ENCODE peak calls at places on chromosome 16, in eight cellular contexts. K is ovary, W is H1, G is IMR-90, T is endothelial cell of umbilical vein, R is testis, J is stomach, M is K562. X is an unnamed sample. For H3K27me3, the result is how much of the 10 kb centered on the place peaks cover.

GRCh38 chr16:63581560-63581959 is 1540.3 kb downstream of the CDH11 start:
- DNase-seq in K (no peak), W (no peak), G (no peak), T (no peak), R (peak), J (no peak), M (no peak), X (no peak)

GRCh38 chr16:66391726-66392670 is 25.5 kb downstream of the CDH5 start:
- DNase-seq in K (no peak), W (no peak), G (no peak), T (no peak), R (no peak), J (no peak), M (no peak), X (no peak)

GRCh38 chr16:54062361-54063346 is 223.9 kb downstream of the IRX3 start:
- DNase-seq in K (no peak), W (peak), G (no peak), T (no peak), R (no peak), J (no peak), M (no peak), X (no peak)

GRCh38 chr16:87062569-87063442 is 254.4 kb downstream of the C16orf95 start:
- DNase-seq in K (peak), W (peak), G (peak), T (peak), R (peak), J (peak), M (peak), X (peak)

GRCh38 chr16:49605536-49606241 is 232.1 kb downstream of the C16orf78 start:
- DNase-seq in K (no peak), W (peak), G (no peak), T (no peak), R (no peak), J (no peak), M (no peak), X (no peak)

GRCh38 chr16:46743232-46743719 is 4.9 kb downstream of the MYLK3 start:
- DNase-seq in K (no peak), W (no peak), G (peak), T (peak), R (peak), J (no peak), M (peak), X (no peak)

GRCh38 chr16:81493755-81494433 is 49.3 kb downstream of the CMIP start:
- DNase-seq in K (no peak), W (no peak), G (peak), T (peak), R (no peak), J (peak), M (peak), X (peak)

GRCh38 chr16:144797-145252 is 6.4 kb upstream of the NPRL3 start:
- DNase-seq in K (no peak), W (no peak), G (no peak), T (no peak), R (no peak), J (no peak), M (peak), X (no peak)

GRCh38 chr16:6016530-6017184 is 919.1 kb upstream of the EEF2KMT start:
- DNase-seq in K (no peak), W (no peak), G (no peak), T (no peak), R (no peak), J (no peak), M (peak), X (no peak)

GRCh38 chr16:68356249-68356918 is 45.6 kb downstream of the PRMT7 start:
- DNase-seq in K (no peak), W (no peak), G (no peak), T (no peak), R (no peak), J (no peak), M (no peak), X (no peak)

GRCh38 chr16:54050281-54051210 is 236.0 kb downstream of the IRX3 start:
- DNase-seq in K (no peak), W (no peak), G (no peak), T (no peak), R (no peak), J (no peak), M (no peak), X (no peak)

GRCh38 chr16:79638386-79639106 is 38.0 kb upstream of the MAF start:
- DNase-seq in K (no peak), W (no peak), G (no peak), T (no peak), R (no peak), J (no peak), M (no peak), X (no peak)

GRCh38 chr16:67593701-67594100 is 31.4 kb downstream of the CTCF start:
- DNase-seq in K (no peak), W (no peak), G (no peak), T (no peak), R (no peak), J (no peak), M (no peak), X (no peak)

GRCh38 chr16:79589495-79590134 is 10.9 kb downstream of the MAF start:
- DNase-seq in K (peak), W (peak), G (no peak), T (no peak), R (peak), J (no peak), M (no peak), X (no peak)

GRCh38 chr16:11672206-11673090 is 4.2 kb downstream of the SNN start:
- DNase-seq in K (no peak), W (no peak), G (no peak), T (no peak), R (no peak), J (no peak), M (no peak), X (no peak)

GRCh38 chr16:86757704-86758040 is 179.3 kb downstream of the FOXL1 start:
- DNase-seq in K (no peak), W (no peak), G (no peak), T (no peak), R (no peak), J (no peak), M (no peak), X (no peak)

GRCh38 chr16:12617401-12617819 is 186.3 kb downstream of the CPPED1 start:
- DNase-seq in K (no peak), W (no peak), G (no peak), T (no peak), R (no peak), J (no peak), M (no peak), X (no peak)

GRCh38 chr16:57066625-57067024 is 25.8 kb upstream of the CPNE2 start:
- DNase-seq in K (no peak), W (no peak), G (no peak), T (no peak), R (no peak), J (no peak), M (no peak), X (no peak)

GRCh38 chr16:84820771-84821170 is 986 bp downstream of the CRISPLD2 start:
- DNase-seq in K (no peak), W (no peak), G (no peak), T (no peak), R (no peak), J (no peak), M (no peak), X (no peak)

GRCh38 chr16:15466886-15467781 is 32.7 kb downstream of the BMERB1 start:
- DNase-seq in K (no peak), W (no peak), G (no peak), T (no peak), R (no peak), J (no peak), M (no peak), X (no peak)
- TF ChIP-seq CTCF in K (no peak), W (no peak), G (peak), T (no peak), R (no peak), J (no peak), M (no peak), X (no peak)

GRCh38 chr16:25036561-25036960 is 21.4 kb upstream of the ARHGAP17 start:
- DNase-seq in K (no peak), W (no peak), G (no peak), T (no peak), R (no peak), J (no peak), M (no peak), X (no peak)
- H3K27me3 ChIP-seq in K (under half), W (under half), G (under half), T (under half), R (under half), J (under half), M (under half), X (under half)

GRCh38 chr16:27324851-27325301 is 11.1 kb downstream of the IL4R start:
- DNase-seq in K (no peak), W (peak), G (no peak), T (no peak), R (no peak), J (no peak), M (no peak), X (no peak)
- TF ChIP-seq POLR2A in K (no peak), W (no peak), G (no peak), T (no peak), R (no peak), J (no peak), M (no peak), X (no peak)

GRCh38 chr16:2429037-2429770 is at the start of gene CCNF:
- DNase-seq in K (peak), W (peak), G (peak), T (peak), R (peak), J (peak), M (peak), X (peak)
- TF ChIP-seq CTCF in K (peak), W (no peak), G (no peak), T (no peak), R (no peak), J (no peak), M (no peak), X (no peak)

DNA sequence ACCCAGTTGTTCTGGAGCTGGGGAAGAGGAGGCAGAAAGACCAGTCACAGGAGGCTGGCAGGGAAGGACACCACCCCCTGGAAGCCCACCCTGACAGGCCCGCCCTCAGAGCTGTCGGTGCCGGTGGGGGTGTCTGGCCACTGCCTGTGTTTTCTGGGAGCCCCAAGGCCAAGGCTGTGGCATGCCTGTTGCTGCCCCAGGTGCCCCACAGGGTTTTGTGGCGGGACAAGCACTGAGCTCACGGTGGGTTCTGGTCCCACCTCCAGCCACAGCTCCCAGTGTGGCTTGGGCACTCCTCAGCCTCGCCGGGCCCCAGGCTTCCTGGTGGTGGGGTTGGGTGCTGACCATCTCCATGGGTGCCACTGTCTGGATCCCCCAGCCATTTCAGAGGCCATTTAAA is 58.0 kb downstream of the ZFPM1 start:
- DNase-seq in K (no peak), W (no peak), G (no peak), T (no peak), R (no peak), J (no peak), M (no peak), X (no peak)
- H3K27me3 ChIP-seq in K (under half), W (under half), G (under half), T (under half), R (under half), J (under half), M (under half), X (under half)

X was measured in prostate gland.